ENCODE peak calls at places on chromosomes 1 and 21, in six cellular contexts. K is HCT116, I is HepG2, C is H1, N is SK-N-SH, P is K562. H is an unnamed sample.

GRCh38 chr1:111515291-111516007 is 12.0 kb upstream of the ADORA3 start:
- DNase-seq in K (no peak), I (no peak), C (no peak), N (peak; percentile 39), P (no peak), H (no peak)

GRCh38 chr1:182611326-182611725 is 7.1 kb upstream of the RGS16 start:
- DNase-seq in K (no peak), I (no peak), C (no peak), N (no peak), P (no peak), H (no peak)

GRCh38 chr1:94522304-94522703 is 19.3 kb downstream of the F3 start:
- DNase-seq in K (peak; percentile 45), I (no peak), C (no peak), N (no peak), P (no peak), H (no peak)

GRCh38 chr1:168472244-168472643 is 71.6 kb downstream of the XCL2 start:
- DNase-seq in K (no peak), I (no peak), C (no peak), N (no peak), P (no peak), H (no peak)

GRCh38 chr1:75672528-75673393 is 51.7 kb upstream of the ACADM start:
- DNase-seq in K (peak; percentile 55), I (peak; percentile 58), C (peak; percentile 58), N (no peak), P (peak; percentile 55), H (no peak)

GRCh38 chr1:236904874-236905741 is 99.1 kb downstream of the MT1HL1 start:
- DNase-seq in K (peak; percentile 70), I (peak; percentile 91), C (no peak), N (no peak), P (peak; percentile 42), H (peak; percentile 85)

GRCh38 chr1:39127513-39127912 is 77.0 kb upstream of the MACF1 start:
- DNase-seq in K (no peak), I (peak; percentile 62), C (no peak), N (no peak), P (peak; percentile 43), H (no peak)

GRCh38 chr1:31099283-31100063 is 34.0 kb upstream of the PUM1 start:
- DNase-seq in K (no peak), I (peak; percentile 71), C (no peak), N (no peak), P (no peak), H (no peak)

GRCh38 chr1:247716546-247716945 is at the start of gene OR6F1:
- DNase-seq in K (no peak), I (no peak), C (no peak), N (no peak), P (no peak), H (no peak)

GRCh38 chr21:24486973-24487372 is 1120.3 kb downstream of the MRPL39 start:
- DNase-seq in K (no peak), I (no peak), C (no peak), N (no peak), P (no peak), H (no peak)

GRCh38 chr1:203177471-203178039 is 1.9 kb upstream of the MYBPH start:
- DNase-seq in K (peak; percentile 8), I (no peak), C (no peak), N (no peak), P (no peak), H (no peak)

GRCh38 chr1:228003461-228004330 is 3.1 kb upstream of the WNT3A start:
- DNase-seq in K (no peak), I (no peak), C (no peak), N (peak; percentile 17), P (peak; percentile 41), H (no peak)

GRCh38 chr1:147225193-147225730 is at the start of gene FMO5:
- DNase-seq in K (no peak), I (no peak), C (peak; percentile 65), N (peak; percentile 57), P (peak; percentile 60), H (no peak)

GRCh38 chr1:43309626-43310025 is 8.8 kb downstream of the TIE1 start:
- DNase-seq in K (no peak), I (no peak), C (no peak), N (no peak), P (no peak), H (no peak)

GRCh38 chr1:227947678-227948492 is at the start of gene WNT9A:
- DNase-seq in K (no peak), I (no peak), C (peak; percentile 78), N (peak; percentile 81), P (peak; percentile 98), H (no peak)

GRCh38 chr1:82108843-82109242 is 308.1 kb downstream of the ADGRL2 start:
- DNase-seq in K (no peak), I (no peak), C (no peak), N (no peak), P (no peak), H (no peak)

GRCh38 chr1:244365821-244366220 is 85.9 kb downstream of the ADSS2 start:
- DNase-seq in K (no peak), I (no peak), C (no peak), N (no peak), P (no peak), H (no peak)

GRCh38 chr1:19463204-19463803 is 22.0 kb downstream of the CAPZB start:
- DNase-seq in K (no peak), I (no peak), C (no peak), N (no peak), P (no peak), H (no peak)

GRCh38 chr1:87787551-87787950 is 458.9 kb downstream of the LMO4 start:
- DNase-seq in K (no peak), I (peak; percentile 69), C (no peak), N (no peak), P (no peak), H (no peak)

GRCh38 chr1:156110252-156110651 is 4.3 kb upstream of the LMNA start:
- DNase-seq in K (no peak), I (no peak), C (no peak), N (no peak), P (no peak), H (no peak)
- H3K27ac ChIP-seq in K (no peak overlapping the region), I (no peak overlapping the region), C (no peak overlapping the region), N (no peak overlapping the region), P (no peak overlapping the region), H (no peak overlapping the region)

GRCh38 chr1:239123243-239123642 is 263.1 kb upstream of the CHRM3 start:
- DNase-seq in K (no peak), I (no peak), C (no peak), N (no peak), P (no peak), H (no peak)

GRCh38 chr1:239126881-239127280 is 259.5 kb upstream of the CHRM3 start:
- DNase-seq in K (no peak), I (no peak), C (no peak), N (no peak), P (no peak), H (no peak)

GRCh38 chr1:239125888-239126287 is 260.5 kb upstream of the CHRM3 start:
- DNase-seq in K (no peak), I (no peak), C (no peak), N (no peak), P (no peak), H (no peak)

GRCh38 chr1:239125027-239125426 is 261.3 kb upstream of the CHRM3 start:
- DNase-seq in K (no peak), I (no peak), C (no peak), N (no peak), P (no peak), H (no peak)
- TF ChIP-seq SIN3A in K (no peak), I (no peak), C (no peak), N (no peak), P (no peak), H (no peak)

DNA sequence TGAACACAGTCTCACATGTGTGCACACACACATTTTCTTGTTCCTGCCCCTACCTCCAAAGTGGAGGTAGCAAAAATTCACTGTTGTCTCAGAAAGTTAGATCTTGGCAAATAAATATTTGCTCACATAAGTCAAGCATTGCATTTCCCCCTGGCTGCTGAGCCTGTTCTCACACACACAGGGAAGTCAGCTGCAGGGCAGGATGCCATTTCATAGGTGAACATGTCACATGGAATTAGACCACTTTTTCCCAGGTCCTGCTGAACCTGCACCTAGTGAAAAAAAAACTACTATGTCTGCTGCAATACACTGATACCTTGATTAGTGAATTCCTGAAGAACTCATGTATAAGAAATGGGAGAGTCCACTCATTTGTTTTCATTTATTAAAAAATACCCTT is 5.3 kb upstream of the CD55 start:
- DNase-seq in K (no peak), I (no peak), C (no peak), N (no peak), P (no peak), H (no peak)
- H3K27ac ChIP-seq in K (no peak overlapping the region), I (no peak overlapping the region), C (no peak overlapping the region), N (no peak overlapping the region), P (no peak overlapping the region), H (no peak overlapping the region)

DNA sequence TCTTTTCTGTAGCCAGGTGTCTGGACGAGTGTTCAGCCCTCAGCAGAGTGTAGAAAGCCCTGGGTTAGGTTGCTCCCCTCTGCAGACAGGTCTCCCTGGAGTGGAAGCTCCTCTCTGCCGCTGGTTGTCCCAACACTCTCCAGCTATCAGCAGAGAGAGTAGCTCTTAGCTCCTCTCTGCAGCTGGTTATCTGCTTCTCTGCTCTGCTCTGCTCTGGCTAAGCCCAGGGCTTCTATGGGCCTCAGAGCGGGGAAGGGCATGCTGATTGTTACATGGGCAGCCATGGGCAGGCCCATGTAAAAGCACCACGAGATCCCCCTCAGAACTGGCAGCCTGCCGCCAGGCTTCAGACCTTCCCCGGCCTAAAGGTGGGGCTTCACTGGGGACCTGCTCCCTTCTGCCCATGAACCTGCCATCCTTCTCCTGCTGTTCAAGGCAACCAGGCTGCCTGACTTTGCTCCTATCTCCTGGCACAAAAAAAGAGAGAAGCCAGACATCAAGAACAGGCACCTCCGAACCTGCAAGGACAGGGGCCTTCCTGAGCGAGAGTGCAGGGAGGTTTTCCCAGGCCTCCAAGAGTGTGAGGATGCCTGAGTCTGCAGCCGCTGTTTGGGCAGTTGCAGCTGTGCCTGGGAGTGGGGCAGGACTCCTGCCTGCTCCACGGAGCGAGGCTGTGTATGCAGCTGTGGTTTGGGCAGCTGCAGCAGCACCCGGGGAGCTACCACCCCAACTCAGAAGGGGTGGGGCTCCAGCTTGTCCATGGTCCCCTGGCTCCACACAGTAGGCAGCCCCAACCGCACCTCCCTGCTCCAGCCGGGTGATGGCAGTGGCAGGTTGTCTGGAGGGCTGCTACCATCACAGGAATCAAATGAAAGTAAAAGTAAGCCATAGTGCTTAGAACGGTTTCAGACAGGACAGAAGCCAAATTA is 973.7 kb downstream of the LTN1 start:
- DNase-seq in K (no peak), I (no peak), C (no peak), N (no peak), P (no peak), H (no peak)
- TF ChIP-seq SIN3A in K (no peak), I (no peak), C (no peak), N (no peak), P (no peak), H (no peak)

GRCh38 chr1:185559684-185560310 is 174.4 kb upstream of the HMCN1 start:
- DNase-seq in K (peak; percentile 31), I (peak; percentile 26), C (peak; percentile 54), N (peak; percentile 18), P (peak; percentile 24), H (no peak)
- H3K27ac ChIP-seq in K (no peak overlapping the region), I (no peak overlapping the region), C (no peak overlapping the region), N (no peak overlapping the region), P (no peak overlapping the region), H (no peak overlapping the region)

H was measured in Panc1.